ENCODE peak calls at places on chromosome 2, in six cellular contexts. R, B, L, X, V and K are unnamed samples.

GRCh38 chr2:133287709-133288108 is 280.6 kb downstream of the NCKAP5 start:
- DNase-seq in X (no peak), B (no peak), V (peak), L (no peak), R (no peak), K (no peak)

GRCh38 chr2:134375935-134376334 is 122.1 kb downstream of the MGAT5 start:
- DNase-seq in L (peak), B (no peak), V (peak), X (no peak), R (peak), K (no peak)

GRCh38 chr2:105262662-105263091 is 21.1 kb downstream of the GPR45 start:
- DNase-seq in V (no peak), X (no peak), L (no peak), R (no peak), B (no peak), K (no peak)

GRCh38 chr2:129901754-129902415 is 77.6 kb upstream of the RAB6C start:
- DNase-seq in V (no peak), B (no peak), R (no peak), L (no peak), X (no peak), K (no peak)

GRCh38 chr2:71327916-71328315 is 3.7 kb upstream of the ZNF638 start:
- DNase-seq in X (no peak), B (no peak), V (no peak), R (no peak), L (no peak), K (no peak)

GRCh38 chr2:15941970-15942710 is 1.8 kb downstream of the MYCN start:
- DNase-seq in X (no peak), L (no peak), R (no peak), B (peak), V (peak), K (no peak)

GRCh38 chr2:183070942-183071844 is 7.4 kb upstream of the DUSP19 start:
- DNase-seq in R (peak), L (no peak), X (no peak), V (peak), B (peak), K (no peak)

GRCh38 chr2:150296795-150297546 is 190.5 kb downstream of the RND3 start:
- DNase-seq in X (no peak), B (no peak), R (no peak), L (no peak), V (peak), K (no peak)

GRCh38 chr2:217625475-217626245 is 377.1 kb downstream of the TNS1 start:
- DNase-seq in L (no peak), B (no peak), V (no peak), R (peak), X (no peak), K (no peak)

GRCh38 chr2:151886235-151886634 is 58.0 kb upstream of the ARL5A start:
- DNase-seq in R (no peak), B (no peak), X (no peak), L (no peak), V (peak), K (no peak)

GRCh38 chr2:160352492-160352891 is 141.1 kb downstream of the RBMS1 start:
- DNase-seq in R (no peak), B (peak), X (no peak), L (no peak), V (no peak), K (no peak)

GRCh38 chr2:180196419-180196977 is 189.4 kb upstream of the CWC22 start:
- DNase-seq in V (no peak), B (no peak), R (no peak), L (no peak), X (no peak), K (no peak)

GRCh38 chr2:43727634-43728014 is 46.2 kb upstream of the DYNC2LI1 start:
- DNase-seq in L (no peak), X (no peak), V (no peak), R (no peak), B (no peak), K (no peak)

GRCh38 chr2:172412996-172413492 is 14.3 kb upstream of the ITGA6 start:
- DNase-seq in L (no peak), X (no peak), V (no peak), R (no peak), B (no peak), K (no peak)

GRCh38 chr2:205612661-205613060 is 69.6 kb upstream of the NRP2 start:
- DNase-seq in L (no peak), B (no peak), V (no peak), X (no peak), R (no peak), K (no peak)

GRCh38 chr2:135773917-135774316 is 32.3 kb downstream of the UBXN4 start:
- DNase-seq in B (no peak), L (no peak), V (peak), R (no peak), X (no peak), K (no peak)

GRCh38 chr2:150119860-150120259 is 367.6 kb downstream of the RND3 start:
- DNase-seq in X (no peak), V (no peak), L (no peak), B (no peak), R (no peak), K (no peak)

GRCh38 chr2:157898591-157898996 is 22.5 kb upstream of the ACVR1 start:
- DNase-seq in V (peak), R (no peak), B (no peak), X (no peak), L (no peak), K (peak)

GRCh38 chr2:17156086-17156485 is 362.2 kb downstream of the RAD51AP2 start:
- DNase-seq in V (no peak), B (no peak), X (no peak), L (no peak), R (no peak), K (no peak)

GRCh38 chr2:216059233-216059834 is 22.3 kb downstream of the PECR start:
- DNase-seq in L (no peak), R (no peak), B (no peak), V (no peak), X (no peak), K (no peak)

GRCh38 chr2:216052420-216052819 is 29.2 kb downstream of the PECR start:
- DNase-seq in L (no peak), R (no peak), X (no peak), B (no peak), V (no peak), K (no peak)

GRCh38 chr2:216056739-216057138 is 24.9 kb downstream of the PECR start:
- DNase-seq in B (peak), L (no peak), R (no peak), X (no peak), V (peak), K (no peak)

GRCh38 chr2:216055661-216056060 is 25.9 kb downstream of the PECR start:
- DNase-seq in V (no peak), B (no peak), R (no peak), L (no peak), X (no peak), K (no peak)

GRCh38 chr2:216057688-216058193 is 23.9 kb downstream of the PECR start:
- DNase-seq in R (no peak), V (no peak), L (no peak), B (peak), X (peak), K (no peak)
- TF ChIP-seq POLR2A in R (no peak), V (no peak), L (peak), B (no peak), X (no peak), K (no peak)

DNA sequence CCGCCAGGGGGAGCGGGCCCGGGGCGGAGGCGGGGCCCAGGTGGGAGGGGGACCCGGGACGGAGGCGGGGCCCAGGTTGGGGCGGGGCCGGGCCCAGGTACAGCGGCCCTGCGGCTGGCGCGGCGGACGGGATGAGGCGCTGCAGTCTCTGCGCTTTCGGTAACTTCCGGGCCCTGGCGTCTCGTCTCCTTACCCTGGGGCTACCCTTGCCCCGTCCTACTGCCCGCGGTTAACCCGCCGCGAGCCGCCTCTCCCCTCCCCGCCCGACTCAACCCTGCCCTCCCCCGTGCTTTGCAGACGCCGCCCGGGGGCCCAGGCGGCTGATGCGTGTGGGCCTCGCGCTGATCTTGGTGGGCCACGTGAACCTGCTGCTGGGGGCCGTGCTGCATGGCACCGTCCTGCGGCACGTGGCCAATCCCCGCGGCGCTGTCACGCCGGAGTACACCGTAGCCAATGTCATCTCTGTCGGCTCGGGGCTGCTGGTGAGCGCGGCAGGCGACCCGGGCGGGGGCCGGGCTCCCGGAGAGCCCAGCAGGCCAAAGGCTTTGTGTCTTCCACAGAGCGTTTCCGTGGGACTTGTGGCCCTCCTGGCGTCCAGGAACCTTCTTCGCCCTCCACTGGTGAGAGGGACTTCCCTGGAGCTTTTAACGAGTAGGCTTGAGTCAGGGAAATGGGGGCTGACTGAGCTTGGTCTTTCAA is at the start of gene KRTCAP3:
- DNase-seq in R (no peak), V (no peak), B (no peak), X (peak), L (peak), K (no peak)
- TF ChIP-seq POLR2A in R (no peak), V (no peak), B (no peak), X (no peak), L (peak), K (no peak)

GRCh38 chr2:222421626-222422025 is 2.7 kb upstream of the SGPP2 start:
- DNase-seq in R (no peak), B (no peak), X (no peak), V (no peak), L (no peak), K (no peak)

GRCh38 chr2:222424729-222425671 is 657 bp downstream of the SGPP2 start:
- DNase-seq in B (no peak), L (peak), V (no peak), X (peak), R (no peak), K (no peak)

GRCh38 chr2:222423632-222424280 is 587 bp upstream of the SGPP2 start:
- DNase-seq in B (no peak), V (no peak), X (no peak), R (no peak), L (no peak), K (no peak)

GRCh38 chr2:222424281-222424728 is at the start of gene SGPP2:
- DNase-seq in L (peak), B (no peak), X (peak), R (no peak), V (no peak), K (no peak)

DNA sequence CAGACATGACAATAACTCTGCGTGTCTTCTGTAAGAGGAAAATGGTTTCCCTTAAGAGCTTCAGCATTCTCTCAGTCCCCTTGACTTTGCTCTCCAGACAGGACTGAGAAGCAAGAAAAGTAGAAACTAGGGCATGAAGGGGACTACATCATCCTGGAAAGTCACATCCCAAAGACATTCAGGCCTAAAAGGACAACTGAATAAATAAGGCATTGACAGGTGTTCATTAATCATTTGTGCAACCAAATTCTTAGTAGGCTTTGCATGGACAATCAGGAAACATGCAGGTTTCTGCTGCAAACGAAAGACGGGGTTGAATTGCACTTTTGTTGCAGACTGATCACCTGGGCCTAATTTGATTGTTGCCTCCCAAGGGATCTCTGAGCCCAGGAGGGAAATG is 1.2 kb upstream of the SGPP2 start:
- DNase-seq in R (no peak), V (no peak), B (no peak), X (no peak), L (no peak), K (no peak)
- TF ChIP-seq POLR2A in R (no peak), V (no peak), B (no peak), X (no peak), L (no peak), K (no peak)

GRCh38 chr2:2796207-2796606 is 465.1 kb upstream of the MYT1L start:
- DNase-seq in B (no peak), L (no peak), V (no peak), X (no peak), R (no peak), K (no peak)
- TF ChIP-seq POLR2A in B (no peak), L (no peak), V (no peak), X (no peak), R (no peak), K (no peak)

GRCh38 chr2:112056626-112056987 is 1.5 kb downstream of the TMEM87B start:
- DNase-seq in L (no peak), X (no peak), B (no peak), V (no peak), R (no peak), K (no peak)

GRCh38 chr2:112053917-112054846 is 887 bp upstream of the TMEM87B start:
- DNase-seq in X (peak), L (peak), V (peak), R (peak), B (peak), K (peak)

GRCh38 chr2:112059671-112060070 is 4.6 kb downstream of the TMEM87B start:
- DNase-seq in L (no peak), B (no peak), V (no peak), X (no peak), R (no peak), K (no peak)

GRCh38 chr2:112055110-112055832 is at the start of gene TMEM87B:
- DNase-seq in R (peak), V (peak), X (peak), B (peak), L (peak), K (peak)

GRCh38 chr2:112055833-112056625 is 960 bp downstream of the TMEM87B start:
- DNase-seq in B (peak), V (peak), L (no peak), R (peak), X (no peak), K (peak)
- TF ChIP-seq POLR2A in B (no peak), V (no peak), L (peak), R (no peak), X (no peak), K (no peak)

GRCh38 chr2:74457549-74458131 is 598 bp upstream of the WBP1 start:
- DNase-seq in R (no peak), B (peak), V (no peak), L (peak), X (peak), K (no peak)
- TF ChIP-seq POLR2A in R (peak), B (peak), V (no peak), L (peak), X (peak), K (peak)